ENCODE peak calls at places on chromosomes 2 and 18, in seven cellular contexts. T, G, U, Y, I, X and K are unnamed samples.

GRCh38 chr2:41782306-41783158 is 265.3 kb upstream of the PKDCC start:
- DNase-seq in T (peak), G (peak), U (no peak), Y (no peak), I (peak), X (no peak), K (no peak)

GRCh38 chr2:237888389-237888788 is 29.0 kb downstream of the RAMP1 start:
- DNase-seq in T (no peak), G (no peak), U (no peak), Y (no peak), I (no peak), X (no peak), K (no peak)

GRCh38 chr2:71503827-71504226 is 50.5 kb downstream of the DYSF start:
- DNase-seq in T (no peak), G (peak), U (peak), Y (no peak), I (no peak), X (no peak), K (no peak)

GRCh38 chr2:28137221-28137620 is 246.7 kb downstream of the BABAM2 start:
- DNase-seq in T (no peak), G (peak), U (no peak), Y (no peak), I (no peak), X (peak), K (no peak)

GRCh38 chr18:35045808-35046207 is 4.6 kb downstream of the MAPRE2 start:
- DNase-seq in T (no peak), G (no peak), U (no peak), Y (no peak), I (no peak), X (no peak), K (no peak)

GRCh38 chr2:58973831-58974281 is 732.7 kb upstream of the FANCL start:
- DNase-seq in T (no peak), G (no peak), U (no peak), Y (no peak), I (no peak), X (no peak), K (no peak)

GRCh38 chr2:42060028-42060427 is 12.2 kb downstream of the PKDCC start:
- DNase-seq in T (no peak), G (no peak), U (peak), Y (no peak), I (no peak), X (no peak), K (no peak)

GRCh38 chr18:24056506-24056905 is 42.0 kb downstream of the TTC39C start:
- DNase-seq in T (no peak), G (no peak), U (no peak), Y (no peak), I (no peak), X (no peak), K (no peak)

GRCh38 chr2:217329023-217329431 is 469.2 kb upstream of the TNP1 start:
- DNase-seq in T (no peak), G (no peak), U (no peak), Y (no peak), I (no peak), X (no peak), K (no peak)

GRCh38 chr2:238821391-238821790 is 26.5 kb upstream of the TWIST2 start:
- DNase-seq in T (no peak), G (no peak), U (no peak), Y (no peak), I (no peak), X (peak), K (no peak)

GRCh38 chr18:50656396-50656795 is 96.5 kb downstream of the MAPK4 start:
- DNase-seq in T (no peak), G (no peak), U (no peak), Y (no peak), I (no peak), X (no peak), K (no peak)

GRCh38 chr2:42084231-42084671 is 36.4 kb downstream of the PKDCC start:
- DNase-seq in T (no peak), G (no peak), U (peak), Y (no peak), I (no peak), X (no peak), K (no peak)

GRCh38 chr18:74146756-74147155 is 878 bp downstream of the FBXO15 start:
- DNase-seq in T (no peak), G (no peak), U (no peak), Y (no peak), I (no peak), X (no peak), K (no peak)

GRCh38 chr2:12424219-12424618 is 292.5 kb upstream of the TRIB2 start:
- DNase-seq in T (no peak), G (no peak), U (no peak), Y (no peak), I (no peak), X (no peak), K (no peak)

GRCh38 chr2:164771897-164772296 is 69.7 kb downstream of the COBLL1 start:
- DNase-seq in T (no peak), G (no peak), U (no peak), Y (no peak), I (no peak), X (no peak), K (no peak)

GRCh38 chr2:200042102-200042735 is 86.8 kb downstream of the MAIP1 start:
- DNase-seq in T (no peak), G (no peak), U (no peak), Y (no peak), I (no peak), X (no peak), K (no peak)

GRCh38 chr2:88499204-88499603 is 46.7 kb upstream of the FOXI3 start:
- DNase-seq in T (no peak), G (no peak), U (no peak), Y (no peak), I (no peak), X (no peak), K (no peak)

GRCh38 chr2:9758741-9759140 is 84.5 kb upstream of the TAF1B start:
- DNase-seq in T (no peak), G (no peak), U (no peak), Y (no peak), I (no peak), X (no peak), K (no peak)

GRCh38 chr2:84293791-84294380 is 165.2 kb downstream of the SUCLG1 start:
- DNase-seq in T (no peak), G (no peak), U (no peak), Y (no peak), I (peak), X (no peak), K (no peak)

GRCh38 chr2:120678251-120678650 is 57.4 kb upstream of the GLI2 start:
- DNase-seq in T (no peak), G (no peak), U (peak), Y (no peak), I (no peak), X (no peak), K (no peak)

GRCh38 chr18:12308386-12309100 is 502 bp downstream of the TUBB6 start:
- DNase-seq in T (peak), G (peak), U (peak), Y (peak), I (peak), X (peak), K (peak)

GRCh38 chr2:72032481-72033041 is 115.1 kb downstream of the CYP26B1 start:
- DNase-seq in T (no peak), G (no peak), U (peak), Y (no peak), I (no peak), X (no peak), K (no peak)

GRCh38 chr2:219627105-219628100 is at the start of gene SLC4A3:
- DNase-seq in T (peak), G (no peak), U (peak), Y (peak), I (no peak), X (no peak), K (no peak)
- H3K4me3 ChIP-seq in T (peak), G (peak), U (peak), Y (peak), I (peak), X (peak), K (peak)

GRCh38 chr2:241607162-241607885 is 29.6 kb downstream of the THAP4 start:
- DNase-seq in T (no peak), G (no peak), U (no peak), Y (no peak), I (no peak), X (no peak), K (no peak)

GRCh38 chr2:241612156-241613017 is 24.6 kb downstream of the THAP4 start:
- DNase-seq in T (no peak), G (no peak), U (no peak), Y (no peak), I (no peak), X (no peak), K (no peak)

GRCh38 chr2:241611062-241611461 is 25.9 kb downstream of the THAP4 start:
- DNase-seq in T (no peak), G (no peak), U (no peak), Y (no peak), I (no peak), X (no peak), K (no peak)

GRCh38 chr2:241608881-241609280 is 28.1 kb downstream of the THAP4 start:
- DNase-seq in T (no peak), G (no peak), U (no peak), Y (no peak), I (no peak), X (no peak), K (no peak)

GRCh38 chr2:241609859-241610793 is 26.8 kb downstream of the THAP4 start:
- DNase-seq in T (no peak), G (peak), U (peak), Y (peak), I (peak), X (peak), K (peak)
- TF ChIP-seq POLR2A in T (no peak), G (peak), U (no peak), Y (no peak), I (no peak), X (peak), K (peak)

DNA sequence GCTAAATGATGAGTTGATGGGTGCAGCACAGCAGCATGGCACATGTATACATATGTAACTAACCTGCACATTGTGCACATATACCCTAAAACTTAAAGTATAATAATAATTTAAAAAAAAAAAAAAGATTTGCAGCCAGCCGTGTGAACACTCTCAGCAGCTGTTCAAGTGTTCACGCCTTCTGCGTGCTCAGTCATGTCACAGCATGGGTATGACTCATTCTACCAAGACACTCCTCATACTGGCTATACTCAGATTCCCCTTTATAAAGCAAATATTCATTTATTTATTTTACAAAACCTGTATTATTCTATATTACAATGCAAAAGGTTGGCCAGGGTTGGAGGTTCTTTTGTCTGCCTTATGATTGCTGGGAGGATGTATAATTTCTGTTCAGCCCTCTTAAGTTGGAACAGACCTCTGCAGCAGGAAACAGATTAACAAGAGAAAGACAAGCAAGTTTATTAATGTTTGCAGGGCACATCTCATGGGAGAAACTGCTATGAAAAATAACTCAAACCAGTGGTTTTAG is 1230.6 kb upstream of the CHAC2 start:
- DNase-seq in T (no peak), G (no peak), U (no peak), Y (no peak), I (no peak), X (no peak), K (no peak)
- H3K27ac ChIP-seq in T (no peak), G (no peak), U (no peak), Y (no peak), I (no peak), X (no peak), K (no peak)

GRCh38 chr2:196259507-196260481 is 88.4 kb upstream of the STK17B start:
- DNase-seq in T (no peak), G (no peak), U (no peak), Y (no peak), I (no peak), X (no peak), K (no peak)
- H3K4me3 ChIP-seq in T (no peak), G (no peak), U (no peak), Y (no peak), I (no peak), X (no peak), K (no peak)

DNA sequence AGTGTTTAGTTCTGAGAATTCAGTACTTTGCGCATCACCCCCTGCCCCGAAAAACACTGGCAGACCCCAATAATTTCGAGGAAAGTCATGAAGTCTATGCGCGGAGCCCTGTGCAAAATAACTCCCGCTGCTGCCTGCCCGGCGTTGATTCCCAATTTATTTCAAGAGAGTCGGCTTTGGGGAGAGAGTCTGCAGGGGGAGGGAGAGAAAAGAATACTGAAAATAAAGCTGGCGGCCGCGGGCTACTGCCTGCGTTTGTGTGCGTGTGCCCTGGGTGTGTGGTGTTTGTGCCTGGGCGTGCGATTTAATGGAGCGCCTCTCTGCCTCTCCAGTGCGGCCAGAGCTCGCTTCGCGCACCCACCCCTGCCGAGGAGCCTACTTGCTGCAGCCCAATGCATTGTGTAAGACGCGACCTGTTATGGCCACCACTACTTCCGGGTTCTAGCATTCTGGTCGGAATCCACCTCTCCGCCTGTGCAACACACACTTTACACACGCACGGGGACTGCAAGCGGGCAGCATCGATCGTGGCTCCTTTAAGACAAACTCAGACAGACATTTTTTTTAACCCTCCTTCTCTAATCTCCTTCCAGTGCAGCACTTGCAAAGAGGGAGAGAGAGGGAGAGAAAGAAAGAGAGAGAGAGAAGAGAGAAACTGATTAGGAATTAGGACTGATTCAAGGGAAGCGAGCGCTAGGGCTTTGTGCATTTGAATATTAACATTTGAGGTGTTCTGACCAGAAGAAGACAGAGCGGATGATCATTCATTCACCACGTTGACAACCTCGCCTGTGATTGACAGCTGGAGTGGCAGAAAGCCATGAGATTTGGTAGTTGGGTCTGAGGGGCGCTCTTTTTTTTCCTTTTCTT is at the start of gene MEIS1:
- DNase-seq in T (peak), G (peak), U (peak), Y (peak), I (peak), X (peak), K (peak)
- TF ChIP-seq POLR2A in T (peak), G (peak), U (no peak), Y (peak), I (peak), X (peak), K (peak)